ENCODE peak calls at places on chromosomes 12 and 14, in four cellular contexts. I is LNCaP clone FGC; T is CD4-positive, CD25-positive, alpha-beta regulatory T cell; S is neuronal stem cell. N is an unnamed sample.
A peak's percentile ranks its signal among the peaks of the same experiment; 100 is the strongest.

GRCh38 chr12:50103767-50104321 is at the start of gene GPD1:
- DNase-seq in I (no peak), S (no peak), T (no peak), N (no peak)

GRCh38 chr12:7460375-7461259 is 16.7 kb upstream of the CD163L1 start:
- DNase-seq in S (peak; percentile 59), I (peak; percentile 36), T (peak; percentile 36), N (peak; percentile 16)

GRCh38 chr14:90819734-90820393 is 3.6 kb upstream of the TTC7B start:
- DNase-seq in I (peak; percentile 58), S (no peak), T (no peak), N (no peak)

GRCh38 chr14:27427796-27428195 is 830.0 kb upstream of the NOVA1 start:
- DNase-seq in T (no peak), S (no peak), I (no peak), N (no peak)

GRCh38 chr12:46946137-46946536 is 120.3 kb upstream of the SLC38A4 start:
- DNase-seq in I (no peak), S (no peak), T (no peak), N (no peak)

GRCh38 chr12:52253391-52254179 is 20.5 kb downstream of the KRT7 start:
- DNase-seq in I (no peak), T (no peak), S (no peak), N (no peak)

GRCh38 chr12:52806169-52806811 is 7.6 kb downstream of the KRT4 start:
- DNase-seq in I (no peak), T (no peak), S (no peak), N (no peak)

GRCh38 chr12:40672650-40673319 is 19.5 kb upstream of the CNTN1 start:
- DNase-seq in S (no peak), T (no peak), I (no peak), N (no peak)

GRCh38 chr12:124636138-124636968 is 68.9 kb upstream of the NCOR2 start:
- DNase-seq in S (no peak), T (peak; percentile 46), I (no peak), N (peak; percentile 41)

GRCh38 chr14:95295600-95296376 is 23.9 kb downstream of the CLMN start:
- DNase-seq in T (no peak), I (no peak), S (no peak), N (no peak)

GRCh38 chr14:20690848-20691640 is 2.5 kb downstream of the ANG start:
- DNase-seq in S (peak; percentile 57), I (peak; percentile 56), T (peak; percentile 69), N (peak; percentile 66)

GRCh38 chr12:96419576-96420254 is 19.5 kb upstream of the CDK17 start:
- DNase-seq in T (no peak), S (no peak), I (no peak), N (no peak)

GRCh38 chr14:49972199-49972671 is 79.4 kb downstream of the ARF6 start:
- DNase-seq in I (peak; percentile 47), T (no peak), S (no peak), N (peak; percentile 25)

GRCh38 chr14:24212924-24213865 is at the start of gene CHMP4A:
- DNase-seq in T (peak; percentile 94), I (peak; percentile 74), S (peak; percentile 94), N (peak; percentile 96)

GRCh38 chr14:24213866-24214652 is 771 bp upstream of the CHMP4A start:
- DNase-seq in T (no peak), S (no peak), I (no peak), N (no peak)

GRCh38 chr14:24215495-24216344 is at the start of gene MDP1:
- DNase-seq in S (peak; percentile 77), T (peak; percentile 88), I (peak; percentile 56), N (peak; percentile 94)

GRCh38 chr14:24219080-24219479 is 3.2 kb upstream of the MDP1 start:
- DNase-seq in I (no peak), T (no peak), S (no peak), N (no peak)

GRCh38 chr14:24216345-24216699 is 456 bp upstream of the MDP1 start:
- DNase-seq in I (no peak), S (no peak), T (no peak), N (no peak)
- H3K4me3 ChIP-seq in I (peak overlapping the region; percentile 93), S (no peak overlapping the region), T (peak overlapping the region; percentile 92), N (peak overlapping the region; percentile 95)

GRCh38 chr12:90074086-90074485 is 365.4 kb upstream of the ATP2B1 start:
- DNase-seq in S (no peak), I (no peak), T (no peak), N (no peak)
- H3K4me3 ChIP-seq in S (no peak overlapping the region), I (no peak overlapping the region), T (no peak overlapping the region), N (no peak overlapping the region)

DNA sequence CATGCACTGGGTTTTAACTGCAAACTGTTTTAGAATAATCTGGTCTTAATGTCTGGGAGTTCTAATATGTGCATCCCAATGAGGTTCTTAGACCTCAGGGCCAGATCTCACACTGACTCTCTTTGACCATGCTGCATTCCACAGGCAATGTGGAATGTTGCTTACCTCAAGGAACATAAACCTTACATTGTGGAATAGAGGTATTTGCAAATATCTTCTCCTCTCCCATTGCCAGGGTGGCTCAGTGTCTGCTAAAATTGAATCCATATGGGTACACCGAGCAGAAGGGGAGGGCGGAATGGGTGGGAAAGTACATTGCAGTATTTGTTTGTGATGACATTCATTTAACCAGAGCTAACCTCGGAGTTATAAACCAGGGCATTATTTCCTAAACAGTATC is 78.6 kb downstream of the CHST11 start:
- DNase-seq in S (no peak), I (no peak), T (no peak), N (no peak)
- H3K4me3 ChIP-seq in S (no peak overlapping the region), I (no peak overlapping the region), T (no peak overlapping the region), N (no peak overlapping the region)

GRCh38 chr14:23353433-23353780 is 720 bp upstream of the SLC22A17 start:
- DNase-seq in T (no peak), S (no peak), I (no peak), N (no peak)

GRCh38 chr14:23356662-23357061 is 4.0 kb upstream of the SLC22A17 start:
- DNase-seq in S (no peak), I (no peak), T (no peak), N (no peak)

GRCh38 chr14:23352506-23353432 is at the start of gene SLC22A17:
- DNase-seq in T (peak; percentile 47), I (peak; percentile 55), S (peak; percentile 82), N (peak; percentile 25)

GRCh38 chr14:23356036-23356435 is 3.3 kb upstream of the SLC22A17 start:
- DNase-seq in T (no peak), I (no peak), S (no peak), N (no peak)

DNA sequence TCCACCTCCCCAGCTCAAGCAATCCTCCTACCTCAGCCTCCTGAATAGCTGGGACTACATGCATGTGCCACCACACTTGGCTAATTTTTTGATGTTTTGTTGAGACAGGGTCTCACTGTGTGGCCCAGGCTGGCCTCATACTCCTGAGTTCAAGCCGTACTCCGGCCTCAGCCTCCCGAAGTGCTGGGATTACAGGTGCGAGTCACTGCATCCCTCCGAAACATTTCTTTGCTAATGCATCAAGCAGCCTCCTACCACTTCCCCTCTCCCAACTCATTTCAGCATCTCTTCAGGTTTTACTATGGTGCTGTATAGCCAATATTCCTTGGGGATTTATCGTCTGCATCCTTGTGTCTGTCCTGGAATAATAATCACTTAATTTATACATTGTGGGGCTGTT is 2.3 kb upstream of the SLC22A17 start:
- DNase-seq in S (no peak), T (no peak), I (no peak), N (no peak)
- H3K4me3 ChIP-seq in S (no peak overlapping the region), T (no peak overlapping the region), I (no peak overlapping the region), N (no peak overlapping the region)

DNA sequence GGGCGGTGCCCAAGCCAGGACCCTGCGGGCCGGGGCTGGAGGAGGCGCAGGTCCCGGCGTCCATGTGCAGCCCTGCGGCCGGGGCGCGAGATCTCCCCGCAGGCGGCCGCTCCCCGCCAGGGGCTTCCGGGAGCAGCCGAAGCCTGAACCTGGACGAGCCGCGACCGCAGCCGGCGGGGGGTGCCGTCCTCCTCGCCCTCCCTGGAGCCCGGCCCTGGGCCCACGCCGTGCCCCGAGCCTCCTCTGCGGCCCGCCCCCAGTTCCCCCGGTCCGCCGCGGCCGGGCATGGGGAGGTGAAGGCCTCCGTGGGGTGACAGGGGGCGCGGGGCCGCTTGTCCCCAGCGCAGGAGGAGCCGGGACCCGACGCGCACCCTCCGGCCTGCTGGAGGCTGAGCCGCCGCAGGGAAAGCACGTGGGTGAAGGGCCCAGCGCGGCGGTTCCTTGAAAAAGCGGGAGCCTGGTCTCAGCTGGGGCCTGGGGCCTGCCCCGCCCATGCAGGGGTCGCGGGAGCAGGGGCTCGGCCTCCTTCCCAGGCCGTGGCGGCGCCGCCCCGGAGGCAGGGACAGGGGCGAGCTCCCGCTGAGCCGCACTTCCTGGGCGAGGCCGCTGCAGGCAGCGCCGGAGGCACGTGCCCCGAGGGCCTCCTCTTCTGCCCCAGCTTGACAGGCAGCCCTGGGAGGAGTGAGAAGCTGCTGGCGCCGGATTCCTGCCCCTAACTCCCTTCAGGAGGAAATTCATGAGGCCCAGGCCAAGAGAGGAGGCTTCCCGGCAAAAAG is 55.6 kb upstream of the PPP2R5C start:
- DNase-seq in S (peak; percentile 37), I (no peak), T (peak; percentile 73), N (no peak)
- H3K4me3 ChIP-seq in S (no peak overlapping the region), I (no peak overlapping the region), T (no peak overlapping the region), N (no peak overlapping the region)

GRCh38 chr12:9947674-9948073 is 15.5 kb upstream of the CLEC2A start:
- DNase-seq in I (no peak), T (no peak), S (no peak), N (no peak)

GRCh38 chr12:9941838-9942237 is 9.7 kb upstream of the CLEC2A start:
- DNase-seq in I (no peak), S (no peak), T (no peak), N (no peak)

GRCh38 chr12:9944404-9944803 is 12.2 kb upstream of the CLEC2A start:
- DNase-seq in T (no peak), I (no peak), S (no peak), N (no peak)

GRCh38 chr12:9940370-9940769 is 8.2 kb upstream of the CLEC2A start:
- DNase-seq in S (no peak), I (no peak), T (no peak), N (no peak)

GRCh38 chr12:9943244-9943643 is 11.1 kb upstream of the CLEC2A start:
- DNase-seq in T (no peak), I (no peak), S (no peak), N (no peak)
- H3K4me3 ChIP-seq in T (peak overlapping the region; percentile 23), I (no peak overlapping the region), S (no peak overlapping the region), N (no peak overlapping the region)

GRCh38 chr12:113471619-113472171 is at the start of gene LHX5:
- DNase-seq in S (peak; percentile 77), T (no peak), I (no peak), N (no peak)
- H3K4me3 ChIP-seq in S (peak within 1 kb of the TSS; percentile 83), T (no peak within 1 kb of the TSS), I (no peak within 1 kb of the TSS), N (no peak within 1 kb of the TSS)